ENCODE peak calls at places on chromosomes 12 and 14, in ten cellular contexts. I is HepG2; C is NCI-H2029 treated with DMSO at 0.1 percent for 48 hours; B is MCF 10A; L is stomach; V is fibroblast of pulmonary artery; O is central memory CD4-positive, alpha-beta T cell; S is Right ventricle myocardium superior; H is HT1080; D is frontal cortex. Z is an unnamed sample.

GRCh38 chr14:87217023-87217422 is 776.0 kb downstream of the GALC start:
- DNase-seq in I (no peak), C (no peak), B (no peak), L (no peak), V (no peak), O (no peak), S (no peak), H (no peak), D (no peak), Z (no peak)

GRCh38 chr12:49543914-49544815 is 5.3 kb downstream of the KCNH3 start:
- DNase-seq in I (no peak), C (no peak), B (no peak), L (no peak), V (no peak), O (no peak), S (peak), H (no peak), D (peak), Z (no peak)

GRCh38 chr14:25049559-25050493 is at the start of gene STXBP6:
- DNase-seq in I (peak), C (peak), B (no peak), L (peak), V (peak), O (no peak), S (peak), H (peak), D (peak), Z (peak)

GRCh38 chr14:58327019-58327418 is 28.7 kb downstream of the ARID4A start:
- DNase-seq in I (no peak), C (no peak), B (no peak), L (no peak), V (no peak), O (no peak), S (no peak), H (no peak), D (no peak), Z (no peak)

GRCh38 chr12:65720136-65720535 is 104.1 kb upstream of the HMGA2 start:
- DNase-seq in I (no peak), C (no peak), B (peak), L (no peak), V (peak), O (no peak), S (no peak), H (peak), D (no peak), Z (no peak)

GRCh38 chr14:85359505-85359904 is 170.4 kb upstream of the FLRT2 start:
- DNase-seq in I (no peak), C (no peak), B (no peak), L (no peak), V (no peak), O (no peak), S (no peak), H (no peak), D (no peak), Z (no peak)

GRCh38 chr14:20587489-20588154 is at the start of gene RNASE11:
- DNase-seq in I (no peak), C (no peak), B (no peak), L (no peak), V (no peak), O (no peak), S (no peak), H (no peak), D (no peak), Z (no peak)

GRCh38 chr12:94777936-94778335 is 127.6 kb upstream of the TMCC3 start:
- DNase-seq in I (no peak), C (no peak), B (no peak), L (no peak), V (no peak), O (no peak), S (no peak), H (no peak), D (no peak), Z (no peak)

GRCh38 chr12:71567562-71567961 is 96.1 kb downstream of the ZFC3H1 start:
- DNase-seq in I (no peak), C (no peak), B (peak), L (no peak), V (no peak), O (no peak), S (no peak), H (no peak), D (no peak), Z (no peak)

GRCh38 chr12:98678946-98679610 is 34.0 kb downstream of the APAF1 start:
- DNase-seq in I (no peak), C (no peak), B (no peak), L (no peak), V (no peak), O (no peak), S (no peak), H (no peak), D (no peak), Z (no peak)

GRCh38 chr12:52082988-52083637 is 3.6 kb downstream of the SMIM41 start:
- DNase-seq in I (peak), C (peak), B (peak), L (peak), V (peak), O (peak), S (peak), H (peak), D (peak), Z (peak)

GRCh38 chr12:29921307-29921706 is 137.6 kb upstream of the TMTC1 start:
- DNase-seq in I (peak), C (no peak), B (peak), L (no peak), V (peak), O (no peak), S (no peak), H (peak), D (no peak), Z (no peak)

GRCh38 chr12:56408799-56409417 is 40.3 kb downstream of the TIMELESS start:
- DNase-seq in I (peak), C (no peak), B (no peak), L (no peak), V (no peak), O (no peak), S (no peak), H (no peak), D (no peak), Z (no peak)